ENCODE peak calls at places on chromosomes 5 and 9, in seven cellular contexts. I is non-pigmented ciliary epithelial cell; B is caudate nucleus; P is MCF 10A; M is stimulated activated CD4-positive, alpha-beta T cell treated with anti-CD3 and anti-CD28 coated beads, Interleukin-4, amount 100 ng/mL, for 48 hours; W is effector memory CD4-positive, alpha-beta T cell; S is mammary epithelial cell. L is an unnamed sample.

GRCh38 chr9:131537946-131538345 is 6.9 kb upstream of the UCK1 start:
- DNase-seq in I (no peak), B (no peak), P (no peak), M (no peak), W (no peak), S (no peak), L (no peak)

GRCh38 chr5:92917044-92917443 is 664.0 kb downstream of the NR2F1-AS1 start:
- DNase-seq in I (peak), B (no peak), P (no peak), M (no peak), W (no peak), S (no peak), L (no peak)

GRCh38 chr5:172399826-172400225 is 54.5 kb downstream of the SH3PXD2B start:
- DNase-seq in I (no peak), B (no peak), P (no peak), M (no peak), W (no peak), S (no peak), L (no peak)

GRCh38 chr5:132483101-132483500 is 7.5 kb downstream of the IRF1 start:
- DNase-seq in I (no peak), B (no peak), P (no peak), M (no peak), W (peak), S (no peak), L (no peak)

GRCh38 chr5:127517480-127518318 is at the start of gene PRRC1:
- DNase-seq in I (no peak), B (peak), P (peak), M (peak), W (peak), S (peak), L (peak)

GRCh38 chr5:124726631-124727362 is 19.6 kb downstream of the ZNF608 start:
- DNase-seq in I (no peak), B (no peak), P (no peak), M (no peak), W (no peak), S (no peak), L (no peak)

GRCh38 chr5:144205141-144205551 is 34.5 kb downstream of the KCTD16 start:
- DNase-seq in I (no peak), B (no peak), P (peak), M (no peak), W (no peak), S (no peak), L (peak)

GRCh38 chr9:111828193-111828592 is 33.5 kb upstream of the SHOC1 start:
- DNase-seq in I (no peak), B (no peak), P (peak), M (no peak), W (no peak), S (no peak), L (no peak)

GRCh38 chr5:139204196-139204595 is 6.0 kb upstream of the SIL1 start:
- DNase-seq in I (no peak), B (no peak), P (no peak), M (no peak), W (no peak), S (no peak), L (no peak)

GRCh38 chr5:103582364-103582763 is 19.8 kb upstream of the NUDT12 start:
- DNase-seq in I (no peak), B (no peak), P (peak), M (no peak), W (no peak), S (peak), L (peak)

GRCh38 chr9:18855636-18856035 is 177.4 kb downstream of the SAXO1 start:
- DNase-seq in I (no peak), B (no peak), P (no peak), M (no peak), W (no peak), S (no peak), L (no peak)

GRCh38 chr5:116573617-116574431 is 799 bp downstream of the SEMA6A start:
- DNase-seq in I (no peak), B (no peak), P (peak), M (no peak), W (no peak), S (peak), L (peak)

GRCh38 chr9:17394868-17395488 is 183.9 kb upstream of the SH3GL2 start:
- DNase-seq in I (no peak), B (no peak), P (no peak), M (no peak), W (no peak), S (no peak), L (no peak)

GRCh38 chr9:132144708-132145365 is 17.0 kb upstream of the NTNG2 start:
- DNase-seq in I (no peak), B (no peak), P (peak), M (no peak), W (no peak), S (peak), L (no peak)

GRCh38 chr5:16932401-16932800 is 3.7 kb downstream of the MYO10 start:
- DNase-seq in I (no peak), B (no peak), P (no peak), M (no peak), W (no peak), S (no peak), L (peak)

GRCh38 chr9:107193251-107193650 is 89.8 kb upstream of the RAD23B start:
- DNase-seq in I (no peak), B (no peak), P (no peak), M (no peak), W (no peak), S (no peak), L (no peak)

GRCh38 chr9:37197158-37198033 is 77.0 kb downstream of the ZCCHC7 start:
- DNase-seq in I (no peak), B (no peak), P (peak), M (no peak), W (no peak), S (peak), L (no peak)

GRCh38 chr5:180644825-180645608 is 4.4 kb downstream of the FLT4 start:
- DNase-seq in I (no peak), B (no peak), P (no peak), M (no peak), W (no peak), S (no peak), L (peak)

GRCh38 chr9:34185778-34186551 is 7.1 kb downstream of the UBAP1 start:
- DNase-seq in I (peak), B (no peak), P (peak), M (no peak), W (no peak), S (peak), L (peak)

L was measured in thyroid gland.